ENCODE peak calls at places on chromosome 19, in nine cellular contexts. One of them, this sample, is unnamed.

GRCh38 chr19:48510421-48511268 is 990 bp downstream of the LMTK3 start:
- DNase-seq in NCI-H1694 treated with DMSO at 0.1 percent for 48 hours: peak
- DNase-seq in C1 segment of cervical spinal cord: peak
- DNase-seq in RWPE1: peak
- DNase-seq in RPMI7951: peak
- DNase-seq in ACHN: peak
- DNase-seq in Peyer's patch: peak
- DNase-seq in stimulated activated CD4-positive, alpha-beta T cell treated with anti-CD3 and anti-CD28 coated beads, TNF-alpha, amount 100 ng/mL, for 24 hours: peak
- DNase-seq in stimulated activated CD8-positive, alpha-beta memory T cell treated with anti-CD3 and anti-CD28 coated beads, Interleukin-12 subunit alpha, Interleukin-12 subunit beta, amount 100 ng/mL, for 1 hour: peak
- DNase-seq in this sample: peak

GRCh38 chr19:40693896-40694295 is 3.4 kb upstream of the NUMBL start:
- DNase-seq in NCI-H1694 treated with DMSO at 0.1 percent for 48 hours: no peak
- DNase-seq in C1 segment of cervical spinal cord: no peak
- DNase-seq in RWPE1: no peak
- DNase-seq in RPMI7951: no peak
- DNase-seq in ACHN: no peak
- DNase-seq in Peyer's patch: no peak
- DNase-seq in stimulated activated CD4-positive, alpha-beta T cell treated with anti-CD3 and anti-CD28 coated beads, TNF-alpha, amount 100 ng/mL, for 24 hours: no peak
- DNase-seq in stimulated activated CD8-positive, alpha-beta memory T cell treated with anti-CD3 and anti-CD28 coated beads, Interleukin-12 subunit alpha, Interleukin-12 subunit beta, amount 100 ng/mL, for 1 hour: no peak
- DNase-seq in this sample: no peak

GRCh38 chr19:33715462-33715861 is 81.2 kb upstream of the KCTD15 start:
- DNase-seq in NCI-H1694 treated with DMSO at 0.1 percent for 48 hours: no peak
- DNase-seq in C1 segment of cervical spinal cord: no peak
- DNase-seq in RWPE1: no peak
- DNase-seq in RPMI7951: no peak
- DNase-seq in ACHN: no peak
- DNase-seq in Peyer's patch: no peak
- DNase-seq in stimulated activated CD4-positive, alpha-beta T cell treated with anti-CD3 and anti-CD28 coated beads, TNF-alpha, amount 100 ng/mL, for 24 hours: no peak
- DNase-seq in stimulated activated CD8-positive, alpha-beta memory T cell treated with anti-CD3 and anti-CD28 coated beads, Interleukin-12 subunit alpha, Interleukin-12 subunit beta, amount 100 ng/mL, for 1 hour: no peak
- DNase-seq in this sample: no peak

GRCh38 chr19:50171752-50172151 is 8.7 kb upstream of the IZUMO2 start:
- DNase-seq in NCI-H1694 treated with DMSO at 0.1 percent for 48 hours: no peak
- DNase-seq in C1 segment of cervical spinal cord: no peak
- DNase-seq in RWPE1: no peak
- DNase-seq in RPMI7951: no peak
- DNase-seq in ACHN: no peak
- DNase-seq in Peyer's patch: no peak
- DNase-seq in stimulated activated CD4-positive, alpha-beta T cell treated with anti-CD3 and anti-CD28 coated beads, TNF-alpha, amount 100 ng/mL, for 24 hours: no peak
- DNase-seq in stimulated activated CD8-positive, alpha-beta memory T cell treated with anti-CD3 and anti-CD28 coated beads, Interleukin-12 subunit alpha, Interleukin-12 subunit beta, amount 100 ng/mL, for 1 hour: no peak
- DNase-seq in this sample: no peak

GRCh38 chr19:4077800-4078683 is 11.3 kb upstream of the ZBTB7A start:
- DNase-seq in NCI-H1694 treated with DMSO at 0.1 percent for 48 hours: no peak
- DNase-seq in C1 segment of cervical spinal cord: peak
- DNase-seq in RWPE1: no peak
- DNase-seq in RPMI7951: peak
- DNase-seq in ACHN: peak
- DNase-seq in Peyer's patch: peak
- DNase-seq in stimulated activated CD4-positive, alpha-beta T cell treated with anti-CD3 and anti-CD28 coated beads, TNF-alpha, amount 100 ng/mL, for 24 hours: peak
- DNase-seq in stimulated activated CD8-positive, alpha-beta memory T cell treated with anti-CD3 and anti-CD28 coated beads, Interleukin-12 subunit alpha, Interleukin-12 subunit beta, amount 100 ng/mL, for 1 hour: no peak
- DNase-seq in this sample: no peak

GRCh38 chr19:13978306-13978705 is 26.0 kb downstream of the DCAF15 start:
- DNase-seq in NCI-H1694 treated with DMSO at 0.1 percent for 48 hours: no peak
- DNase-seq in C1 segment of cervical spinal cord: peak
- DNase-seq in RWPE1: peak
- DNase-seq in RPMI7951: peak
- DNase-seq in ACHN: no peak
- DNase-seq in Peyer's patch: peak
- DNase-seq in stimulated activated CD4-positive, alpha-beta T cell treated with anti-CD3 and anti-CD28 coated beads, TNF-alpha, amount 100 ng/mL, for 24 hours: peak
- DNase-seq in stimulated activated CD8-positive, alpha-beta memory T cell treated with anti-CD3 and anti-CD28 coated beads, Interleukin-12 subunit alpha, Interleukin-12 subunit beta, amount 100 ng/mL, for 1 hour: no peak
- DNase-seq in this sample: peak

GRCh38 chr19:17058236-17058635 is 17.0 kb downstream of the HAUS8 start:
- DNase-seq in NCI-H1694 treated with DMSO at 0.1 percent for 48 hours: no peak
- DNase-seq in C1 segment of cervical spinal cord: no peak
- DNase-seq in RWPE1: no peak
- DNase-seq in RPMI7951: peak
- DNase-seq in ACHN: no peak
- DNase-seq in Peyer's patch: no peak
- DNase-seq in stimulated activated CD4-positive, alpha-beta T cell treated with anti-CD3 and anti-CD28 coated beads, TNF-alpha, amount 100 ng/mL, for 24 hours: no peak
- DNase-seq in stimulated activated CD8-positive, alpha-beta memory T cell treated with anti-CD3 and anti-CD28 coated beads, Interleukin-12 subunit alpha, Interleukin-12 subunit beta, amount 100 ng/mL, for 1 hour: no peak
- DNase-seq in this sample: no peak

GRCh38 chr19:10817291-10818038 is 18.5 kb downstream of the TMED1 start:
- DNase-seq in NCI-H1694 treated with DMSO at 0.1 percent for 48 hours: no peak
- DNase-seq in C1 segment of cervical spinal cord: no peak
- DNase-seq in RWPE1: no peak
- DNase-seq in RPMI7951: peak
- DNase-seq in ACHN: no peak
- DNase-seq in Peyer's patch: peak
- DNase-seq in stimulated activated CD4-positive, alpha-beta T cell treated with anti-CD3 and anti-CD28 coated beads, TNF-alpha, amount 100 ng/mL, for 24 hours: no peak
- DNase-seq in stimulated activated CD8-positive, alpha-beta memory T cell treated with anti-CD3 and anti-CD28 coated beads, Interleukin-12 subunit alpha, Interleukin-12 subunit beta, amount 100 ng/mL, for 1 hour: no peak
- DNase-seq in this sample: no peak

GRCh38 chr19:33374406-33374703 is 846 bp downstream of the CEBPG start:
- DNase-seq in NCI-H1694 treated with DMSO at 0.1 percent for 48 hours: peak
- DNase-seq in C1 segment of cervical spinal cord: no peak
- DNase-seq in RWPE1: no peak
- DNase-seq in RPMI7951: peak
- DNase-seq in ACHN: peak
- DNase-seq in Peyer's patch: peak
- DNase-seq in stimulated activated CD4-positive, alpha-beta T cell treated with anti-CD3 and anti-CD28 coated beads, TNF-alpha, amount 100 ng/mL, for 24 hours: no peak
- DNase-seq in stimulated activated CD8-positive, alpha-beta memory T cell treated with anti-CD3 and anti-CD28 coated beads, Interleukin-12 subunit alpha, Interleukin-12 subunit beta, amount 100 ng/mL, for 1 hour: no peak
- DNase-seq in this sample: peak

GRCh38 chr19:7554565-7554964 is 19.0 kb downstream of the PNPLA6 start:
- DNase-seq in NCI-H1694 treated with DMSO at 0.1 percent for 48 hours: no peak
- DNase-seq in C1 segment of cervical spinal cord: no peak
- DNase-seq in RWPE1: no peak
- DNase-seq in RPMI7951: no peak
- DNase-seq in ACHN: no peak
- DNase-seq in Peyer's patch: no peak
- DNase-seq in stimulated activated CD4-positive, alpha-beta T cell treated with anti-CD3 and anti-CD28 coated beads, TNF-alpha, amount 100 ng/mL, for 24 hours: no peak
- DNase-seq in stimulated activated CD8-positive, alpha-beta memory T cell treated with anti-CD3 and anti-CD28 coated beads, Interleukin-12 subunit alpha, Interleukin-12 subunit beta, amount 100 ng/mL, for 1 hour: no peak
- DNase-seq in this sample: no peak

GRCh38 chr19:912181-913079 is 589 bp downstream of the R3HDM4 start:
- DNase-seq in NCI-H1694 treated with DMSO at 0.1 percent for 48 hours: no peak
- DNase-seq in C1 segment of cervical spinal cord: no peak
- DNase-seq in RWPE1: peak
- DNase-seq in RPMI7951: no peak
- DNase-seq in ACHN: no peak
- DNase-seq in Peyer's patch: peak
- DNase-seq in stimulated activated CD4-positive, alpha-beta T cell treated with anti-CD3 and anti-CD28 coated beads, TNF-alpha, amount 100 ng/mL, for 24 hours: peak
- DNase-seq in stimulated activated CD8-positive, alpha-beta memory T cell treated with anti-CD3 and anti-CD28 coated beads, Interleukin-12 subunit alpha, Interleukin-12 subunit beta, amount 100 ng/mL, for 1 hour: no peak
- DNase-seq in this sample: peak

GRCh38 chr19:16603090-16603489 is 24.9 kb downstream of the MED26 start:
- DNase-seq in NCI-H1694 treated with DMSO at 0.1 percent for 48 hours: no peak
- DNase-seq in C1 segment of cervical spinal cord: no peak
- DNase-seq in RWPE1: no peak
- DNase-seq in RPMI7951: no peak
- DNase-seq in ACHN: no peak
- DNase-seq in Peyer's patch: no peak
- DNase-seq in stimulated activated CD4-positive, alpha-beta T cell treated with anti-CD3 and anti-CD28 coated beads, TNF-alpha, amount 100 ng/mL, for 24 hours: no peak
- DNase-seq in stimulated activated CD8-positive, alpha-beta memory T cell treated with anti-CD3 and anti-CD28 coated beads, Interleukin-12 subunit alpha, Interleukin-12 subunit beta, amount 100 ng/mL, for 1 hour: no peak
- DNase-seq in this sample: no peak

GRCh38 chr19:5397804-5398692 is 57.2 kb upstream of the ZNRF4 start:
- DNase-seq in NCI-H1694 treated with DMSO at 0.1 percent for 48 hours: no peak
- DNase-seq in C1 segment of cervical spinal cord: no peak
- DNase-seq in RWPE1: peak
- DNase-seq in RPMI7951: peak
- DNase-seq in ACHN: no peak
- DNase-seq in Peyer's patch: no peak
- DNase-seq in stimulated activated CD4-positive, alpha-beta T cell treated with anti-CD3 and anti-CD28 coated beads, TNF-alpha, amount 100 ng/mL, for 24 hours: no peak
- DNase-seq in stimulated activated CD8-positive, alpha-beta memory T cell treated with anti-CD3 and anti-CD28 coated beads, Interleukin-12 subunit alpha, Interleukin-12 subunit beta, amount 100 ng/mL, for 1 hour: no peak
- DNase-seq in this sample: peak

GRCh38 chr19:24099829-24100228 is 12.8 kb downstream of the ZNF254 start:
- DNase-seq in NCI-H1694 treated with DMSO at 0.1 percent for 48 hours: no peak
- DNase-seq in C1 segment of cervical spinal cord: no peak
- DNase-seq in RWPE1: no peak
- DNase-seq in RPMI7951: no peak
- DNase-seq in ACHN: no peak
- DNase-seq in Peyer's patch: no peak
- DNase-seq in stimulated activated CD4-positive, alpha-beta T cell treated with anti-CD3 and anti-CD28 coated beads, TNF-alpha, amount 100 ng/mL, for 24 hours: no peak
- DNase-seq in stimulated activated CD8-positive, alpha-beta memory T cell treated with anti-CD3 and anti-CD28 coated beads, Interleukin-12 subunit alpha, Interleukin-12 subunit beta, amount 100 ng/mL, for 1 hour: no peak
- DNase-seq in this sample: no peak

GRCh38 chr19:47280183-47280797 is 5.6 kb downstream of the INAFM1 start:
- DNase-seq in NCI-H1694 treated with DMSO at 0.1 percent for 48 hours: no peak
- DNase-seq in C1 segment of cervical spinal cord: no peak
- DNase-seq in RWPE1: no peak
- DNase-seq in RPMI7951: no peak
- DNase-seq in ACHN: peak
- DNase-seq in Peyer's patch: peak
- DNase-seq in stimulated activated CD4-positive, alpha-beta T cell treated with anti-CD3 and anti-CD28 coated beads, TNF-alpha, amount 100 ng/mL, for 24 hours: peak
- DNase-seq in stimulated activated CD8-positive, alpha-beta memory T cell treated with anti-CD3 and anti-CD28 coated beads, Interleukin-12 subunit alpha, Interleukin-12 subunit beta, amount 100 ng/mL, for 1 hour: peak
- DNase-seq in this sample: peak

GRCh38 chr19:1122972-1123363 is 19.2 kb downstream of the GPX4 start:
- DNase-seq in NCI-H1694 treated with DMSO at 0.1 percent for 48 hours: no peak
- DNase-seq in C1 segment of cervical spinal cord: no peak
- DNase-seq in RWPE1: peak
- DNase-seq in RPMI7951: peak
- DNase-seq in ACHN: peak
- DNase-seq in Peyer's patch: peak
- DNase-seq in stimulated activated CD4-positive, alpha-beta T cell treated with anti-CD3 and anti-CD28 coated beads, TNF-alpha, amount 100 ng/mL, for 24 hours: peak
- DNase-seq in stimulated activated CD8-positive, alpha-beta memory T cell treated with anti-CD3 and anti-CD28 coated beads, Interleukin-12 subunit alpha, Interleukin-12 subunit beta, amount 100 ng/mL, for 1 hour: no peak
- DNase-seq in this sample: peak

GRCh38 chr19:15251010-15251748 is 18.9 kb upstream of the EPHX3 start:
- DNase-seq in NCI-H1694 treated with DMSO at 0.1 percent for 48 hours: no peak
- DNase-seq in C1 segment of cervical spinal cord: peak
- DNase-seq in RWPE1: peak
- DNase-seq in RPMI7951: peak
- DNase-seq in ACHN: no peak
- DNase-seq in Peyer's patch: no peak
- DNase-seq in stimulated activated CD4-positive, alpha-beta T cell treated with anti-CD3 and anti-CD28 coated beads, TNF-alpha, amount 100 ng/mL, for 24 hours: no peak
- DNase-seq in stimulated activated CD8-positive, alpha-beta memory T cell treated with anti-CD3 and anti-CD28 coated beads, Interleukin-12 subunit alpha, Interleukin-12 subunit beta, amount 100 ng/mL, for 1 hour: no peak
- DNase-seq in this sample: no peak

GRCh38 chr19:6392219-6393073 is 518 bp downstream of the GTF2F1 start:
- DNase-seq in NCI-H1694 treated with DMSO at 0.1 percent for 48 hours: no peak
- DNase-seq in C1 segment of cervical spinal cord: no peak
- DNase-seq in RWPE1: no peak
- DNase-seq in RPMI7951: no peak
- DNase-seq in ACHN: no peak
- DNase-seq in Peyer's patch: no peak
- DNase-seq in stimulated activated CD4-positive, alpha-beta T cell treated with anti-CD3 and anti-CD28 coated beads, TNF-alpha, amount 100 ng/mL, for 24 hours: no peak
- DNase-seq in stimulated activated CD8-positive, alpha-beta memory T cell treated with anti-CD3 and anti-CD28 coated beads, Interleukin-12 subunit alpha, Interleukin-12 subunit beta, amount 100 ng/mL, for 1 hour: no peak
- DNase-seq in this sample: no peak

GRCh38 chr19:39413903-39414608 is 1.6 kb downstream of the PLEKHG2 start:
- DNase-seq in NCI-H1694 treated with DMSO at 0.1 percent for 48 hours: no peak
- DNase-seq in C1 segment of cervical spinal cord: no peak
- DNase-seq in RWPE1: no peak
- DNase-seq in RPMI7951: no peak
- DNase-seq in ACHN: no peak
- DNase-seq in Peyer's patch: no peak
- DNase-seq in stimulated activated CD4-positive, alpha-beta T cell treated with anti-CD3 and anti-CD28 coated beads, TNF-alpha, amount 100 ng/mL, for 24 hours: no peak
- DNase-seq in stimulated activated CD8-positive, alpha-beta memory T cell treated with anti-CD3 and anti-CD28 coated beads, Interleukin-12 subunit alpha, Interleukin-12 subunit beta, amount 100 ng/mL, for 1 hour: no peak
- DNase-seq in this sample: no peak

GRCh38 chr19:46716013-46716671 is 772 bp downstream of the PRKD2 start:
- DNase-seq in NCI-H1694 treated with DMSO at 0.1 percent for 48 hours: no peak
- DNase-seq in C1 segment of cervical spinal cord: no peak
- DNase-seq in RWPE1: peak
- DNase-seq in RPMI7951: peak
- DNase-seq in ACHN: peak
- DNase-seq in Peyer's patch: no peak
- DNase-seq in stimulated activated CD4-positive, alpha-beta T cell treated with anti-CD3 and anti-CD28 coated beads, TNF-alpha, amount 100 ng/mL, for 24 hours: peak
- DNase-seq in stimulated activated CD8-positive, alpha-beta memory T cell treated with anti-CD3 and anti-CD28 coated beads, Interleukin-12 subunit alpha, Interleukin-12 subunit beta, amount 100 ng/mL, for 1 hour: no peak
- DNase-seq in this sample: no peak

GRCh38 chr19:43574424-43575155 is 737 bp downstream of the XRCC1 start:
- DNase-seq in NCI-H1694 treated with DMSO at 0.1 percent for 48 hours: no peak
- DNase-seq in C1 segment of cervical spinal cord: no peak
- DNase-seq in RWPE1: no peak
- DNase-seq in RPMI7951: peak
- DNase-seq in ACHN: peak
- DNase-seq in Peyer's patch: no peak
- DNase-seq in stimulated activated CD4-positive, alpha-beta T cell treated with anti-CD3 and anti-CD28 coated beads, TNF-alpha, amount 100 ng/mL, for 24 hours: no peak
- DNase-seq in stimulated activated CD8-positive, alpha-beta memory T cell treated with anti-CD3 and anti-CD28 coated beads, Interleukin-12 subunit alpha, Interleukin-12 subunit beta, amount 100 ng/mL, for 1 hour: no peak
- DNase-seq in this sample: peak

GRCh38 chr19:50507376-50507775 is 3.6 kb downstream of the JOSD2 start:
- DNase-seq in NCI-H1694 treated with DMSO at 0.1 percent for 48 hours: no peak
- DNase-seq in C1 segment of cervical spinal cord: no peak
- DNase-seq in RWPE1: no peak
- DNase-seq in RPMI7951: no peak
- DNase-seq in ACHN: no peak
- DNase-seq in Peyer's patch: no peak
- DNase-seq in stimulated activated CD4-positive, alpha-beta T cell treated with anti-CD3 and anti-CD28 coated beads, TNF-alpha, amount 100 ng/mL, for 24 hours: no peak
- DNase-seq in stimulated activated CD8-positive, alpha-beta memory T cell treated with anti-CD3 and anti-CD28 coated beads, Interleukin-12 subunit alpha, Interleukin-12 subunit beta, amount 100 ng/mL, for 1 hour: no peak
- DNase-seq in this sample: no peak

GRCh38 chr19:46639356-46640061 is 3.5 kb upstream of the GNG8 start:
- DNase-seq in NCI-H1694 treated with DMSO at 0.1 percent for 48 hours: no peak
- DNase-seq in C1 segment of cervical spinal cord: peak
- DNase-seq in RWPE1: no peak
- DNase-seq in RPMI7951: peak
- DNase-seq in ACHN: peak
- DNase-seq in Peyer's patch: no peak
- DNase-seq in stimulated activated CD4-positive, alpha-beta T cell treated with anti-CD3 and anti-CD28 coated beads, TNF-alpha, amount 100 ng/mL, for 24 hours: no peak
- DNase-seq in stimulated activated CD8-positive, alpha-beta memory T cell treated with anti-CD3 and anti-CD28 coated beads, Interleukin-12 subunit alpha, Interleukin-12 subunit beta, amount 100 ng/mL, for 1 hour: no peak
- DNase-seq in this sample: peak

GRCh38 chr19:2015611-2015950 is at the start of gene BTBD2:
- DNase-seq in NCI-H1694 treated with DMSO at 0.1 percent for 48 hours: no peak
- DNase-seq in C1 segment of cervical spinal cord: peak
- DNase-seq in RWPE1: peak
- DNase-seq in RPMI7951: peak
- DNase-seq in ACHN: peak
- DNase-seq in Peyer's patch: peak
- DNase-seq in stimulated activated CD4-positive, alpha-beta T cell treated with anti-CD3 and anti-CD28 coated beads, TNF-alpha, amount 100 ng/mL, for 24 hours: peak
- DNase-seq in stimulated activated CD8-positive, alpha-beta memory T cell treated with anti-CD3 and anti-CD28 coated beads, Interleukin-12 subunit alpha, Interleukin-12 subunit beta, amount 100 ng/mL, for 1 hour: peak
- DNase-seq in this sample: peak

GRCh38 chr19:1651061-1651547 is 1.3 kb downstream of the TCF3 start:
- DNase-seq in NCI-H1694 treated with DMSO at 0.1 percent for 48 hours: no peak
- DNase-seq in C1 segment of cervical spinal cord: peak
- DNase-seq in RWPE1: peak
- DNase-seq in RPMI7951: no peak
- DNase-seq in ACHN: peak
- DNase-seq in Peyer's patch: peak
- DNase-seq in stimulated activated CD4-positive, alpha-beta T cell treated with anti-CD3 and anti-CD28 coated beads, TNF-alpha, amount 100 ng/mL, for 24 hours: peak
- DNase-seq in stimulated activated CD8-positive, alpha-beta memory T cell treated with anti-CD3 and anti-CD28 coated beads, Interleukin-12 subunit alpha, Interleukin-12 subunit beta, amount 100 ng/mL, for 1 hour: peak
- DNase-seq in this sample: peak

GRCh38 chr19:33463194-33463593 is 58.4 kb downstream of the PEPD start:
- DNase-seq in NCI-H1694 treated with DMSO at 0.1 percent for 48 hours: no peak
- DNase-seq in C1 segment of cervical spinal cord: no peak
- DNase-seq in RWPE1: no peak
- DNase-seq in RPMI7951: peak
- DNase-seq in ACHN: no peak
- DNase-seq in Peyer's patch: no peak
- DNase-seq in stimulated activated CD4-positive, alpha-beta T cell treated with anti-CD3 and anti-CD28 coated beads, TNF-alpha, amount 100 ng/mL, for 24 hours: no peak
- DNase-seq in stimulated activated CD8-positive, alpha-beta memory T cell treated with anti-CD3 and anti-CD28 coated beads, Interleukin-12 subunit alpha, Interleukin-12 subunit beta, amount 100 ng/mL, for 1 hour: no peak
- DNase-seq in this sample: no peak

GRCh38 chr19:50401505-50402450 is 17.0 kb upstream of the SPIB start:
- DNase-seq in NCI-H1694 treated with DMSO at 0.1 percent for 48 hours: no peak
- DNase-seq in C1 segment of cervical spinal cord: no peak
- DNase-seq in RWPE1: no peak
- DNase-seq in RPMI7951: no peak
- DNase-seq in ACHN: no peak
- DNase-seq in Peyer's patch: no peak
- DNase-seq in stimulated activated CD4-positive, alpha-beta T cell treated with anti-CD3 and anti-CD28 coated beads, TNF-alpha, amount 100 ng/mL, for 24 hours: no peak
- DNase-seq in stimulated activated CD8-positive, alpha-beta memory T cell treated with anti-CD3 and anti-CD28 coated beads, Interleukin-12 subunit alpha, Interleukin-12 subunit beta, amount 100 ng/mL, for 1 hour: no peak
- DNase-seq in this sample: no peak

GRCh38 chr19:41206926-41207750 is 11.9 kb upstream of the AXL start:
- DNase-seq in NCI-H1694 treated with DMSO at 0.1 percent for 48 hours: no peak
- DNase-seq in C1 segment of cervical spinal cord: no peak
- DNase-seq in RWPE1: no peak
- DNase-seq in RPMI7951: no peak
- DNase-seq in ACHN: no peak
- DNase-seq in Peyer's patch: peak
- DNase-seq in stimulated activated CD4-positive, alpha-beta T cell treated with anti-CD3 and anti-CD28 coated beads, TNF-alpha, amount 100 ng/mL, for 24 hours: no peak
- DNase-seq in stimulated activated CD8-positive, alpha-beta memory T cell treated with anti-CD3 and anti-CD28 coated beads, Interleukin-12 subunit alpha, Interleukin-12 subunit beta, amount 100 ng/mL, for 1 hour: no peak
- DNase-seq in this sample: no peak

GRCh38 chr19:15859187-15859586 is 38.7 kb downstream of the CYP4F2 start:
- DNase-seq in NCI-H1694 treated with DMSO at 0.1 percent for 48 hours: no peak
- DNase-seq in C1 segment of cervical spinal cord: no peak
- DNase-seq in RWPE1: no peak
- DNase-seq in RPMI7951: no peak
- DNase-seq in ACHN: no peak
- DNase-seq in Peyer's patch: no peak
- DNase-seq in stimulated activated CD4-positive, alpha-beta T cell treated with anti-CD3 and anti-CD28 coated beads, TNF-alpha, amount 100 ng/mL, for 24 hours: no peak
- DNase-seq in stimulated activated CD8-positive, alpha-beta memory T cell treated with anti-CD3 and anti-CD28 coated beads, Interleukin-12 subunit alpha, Interleukin-12 subunit beta, amount 100 ng/mL, for 1 hour: no peak
- DNase-seq in this sample: no peak

GRCh38 chr19:51799311-51799997 is 4.5 kb downstream of the FPR3 start:
- DNase-seq in NCI-H1694 treated with DMSO at 0.1 percent for 48 hours: no peak
- DNase-seq in C1 segment of cervical spinal cord: peak
- DNase-seq in RWPE1: peak
- DNase-seq in RPMI7951: peak
- DNase-seq in ACHN: peak
- DNase-seq in Peyer's patch: peak
- DNase-seq in stimulated activated CD4-positive, alpha-beta T cell treated with anti-CD3 and anti-CD28 coated beads, TNF-alpha, amount 100 ng/mL, for 24 hours: no peak
- DNase-seq in stimulated activated CD8-positive, alpha-beta memory T cell treated with anti-CD3 and anti-CD28 coated beads, Interleukin-12 subunit alpha, Interleukin-12 subunit beta, amount 100 ng/mL, for 1 hour: no peak
- DNase-seq in this sample: peak

GRCh38 chr19:8487137-8487851 is 15.1 kb downstream of the PRAM1 start:
- DNase-seq in NCI-H1694 treated with DMSO at 0.1 percent for 48 hours: no peak
- DNase-seq in C1 segment of cervical spinal cord: peak
- DNase-seq in RWPE1: no peak
- DNase-seq in RPMI7951: no peak
- DNase-seq in ACHN: no peak
- DNase-seq in Peyer's patch: peak
- DNase-seq in stimulated activated CD4-positive, alpha-beta T cell treated with anti-CD3 and anti-CD28 coated beads, TNF-alpha, amount 100 ng/mL, for 24 hours: peak
- DNase-seq in stimulated activated CD8-positive, alpha-beta memory T cell treated with anti-CD3 and anti-CD28 coated beads, Interleukin-12 subunit alpha, Interleukin-12 subunit beta, amount 100 ng/mL, for 1 hour: peak
- DNase-seq in this sample: no peak

This sample was measured in A673.